ENCODE peak calls at places on chromosomes 11 and 22, in eight cellular contexts. U is EH, I is NCI-H1092, F is renal cortical epithelial cell, W is NCI-H2081 treated with DMSO at 0.1 percent for 48 hours, O is sigmoid colon, K is T-helper 9 cell, H is HEK293T. S is an unnamed sample.

GRCh38 chr11:34964610-34965331 is 48.4 kb downstream of the PDHX start:
- DNase-seq in U (no peak), W (no peak), F (no peak), H (no peak), O (no peak), K (no peak), I (no peak), S (no peak)

GRCh38 chr22:36417281-36417686 is 29.5 kb upstream of the MYH9 start:
- DNase-seq in I (no peak), U (peak; percentile 78), O (no peak), W (no peak), H (no peak), F (peak; percentile 65), K (no peak), S (no peak)

GRCh38 chr11:117230286-117230961 is 1.4 kb downstream of the PCSK7 start:
- DNase-seq in K (no peak), F (no peak), H (no peak), O (peak; percentile 58), U (no peak), I (no peak), W (no peak), S (peak; percentile 3)

GRCh38 chr11:121890377-121890776 is 225.6 kb downstream of the BLID start:
- DNase-seq in W (no peak), I (no peak), U (peak; percentile 97), O (no peak), H (no peak), F (peak; percentile 90), K (no peak), S (no peak)

GRCh38 chr22:41699264-41700104 is at the start of gene MEI1:
- DNase-seq in I (no peak), H (no peak), W (no peak), K (peak; percentile 85), O (peak; percentile 91), F (peak; percentile 52), U (peak; percentile 63), S (peak; percentile 88)

GRCh38 chr11:73275381-73275750 is 3.2 kb downstream of the P2RY6 start:
- DNase-seq in I (no peak), O (peak; percentile 46), W (no peak), U (no peak), F (no peak), K (no peak), H (no peak), S (no peak)

GRCh38 chr22:35065796-35066218 is at the start of gene ISX:
- DNase-seq in I (peak; percentile 29), W (no peak), K (no peak), H (no peak), O (no peak), U (no peak), F (no peak), S (no peak)

GRCh38 chr22:41429232-41429945 is 17.2 kb downstream of the TOB2 start:
- DNase-seq in W (no peak), F (no peak), I (no peak), H (no peak), K (no peak), O (no peak), U (peak; percentile 15), S (no peak)

GRCh38 chr11:111459506-111460270 is 52.5 kb downstream of the BTG4 start:
- DNase-seq in U (no peak), K (no peak), O (no peak), H (no peak), I (no peak), W (no peak), F (no peak), S (no peak)

GRCh38 chr22:49770454-49771265 is 57.0 kb downstream of the BRD1 start:
- DNase-seq in U (no peak), W (no peak), H (no peak), K (no peak), I (no peak), F (no peak), O (peak; percentile 61), S (no peak)

GRCh38 chr11:2071748-2072385 is 67.3 kb downstream of the IGF2 start:
- DNase-seq in O (no peak), H (no peak), W (no peak), I (no peak), U (no peak), F (no peak), K (no peak), S (no peak)

GRCh38 chr22:37254867-37255233 is 10.8 kb upstream of the RAC2 start:
- DNase-seq in W (no peak), O (no peak), F (peak; percentile 19), U (no peak), K (no peak), I (no peak), H (no peak), S (no peak)

GRCh38 chr11:65132988-65133700 is 1.2 kb downstream of the SYVN1 start:
- DNase-seq in K (no peak), W (no peak), H (peak; percentile 39), I (no peak), U (peak; percentile 33), F (peak; percentile 40), O (peak; percentile 69), S (peak; percentile 33)

GRCh38 chr22:25199726-25200520 is at the start of gene CRYBB3:
- DNase-seq in U (no peak), F (peak; percentile 18), H (no peak), W (no peak), I (no peak), O (no peak), K (no peak), S (no peak)

GRCh38 chr22:25806579-25806978 is 64.6 kb downstream of the MYO18B start:
- DNase-seq in I (no peak), F (no peak), W (no peak), K (no peak), O (no peak), U (no peak), H (no peak), S (no peak)

GRCh38 chr22:40345271-40345670 is 1.0 kb upstream of the ADSL start:
- DNase-seq in K (peak; percentile 32), F (no peak), O (no peak), H (no peak), I (no peak), W (no peak), U (peak; percentile 22), S (no peak)

GRCh38 chr11:99522467-99523173 is 501.9 kb downstream of the CNTN5 start:
- DNase-seq in U (no peak), H (no peak), I (no peak), K (no peak), W (no peak), O (no peak), F (no peak), S (no peak)

GRCh38 chr11:19935507-19935906 is 222.9 kb downstream of the NAV2 start:
- DNase-seq in H (no peak), K (no peak), W (no peak), F (peak; percentile 69), U (peak; percentile 98), O (no peak), I (no peak), S (no peak)